ENCODE peak calls at places on chromosomes 7 and 10, in four cellular contexts. U is epithelial cell of esophagus, L is NB4, W is coronary artery. A is an unnamed sample.
A peak's percentile ranks its signal among the peaks of the same experiment; 100 is the strongest.

GRCh38 chr10:34674169-34674568 is 140.9 kb downstream of the PARD3 start:
- DNase-seq in W (no peak), U (no peak), L (no peak), A (no peak)

GRCh38 chr10:48523212-48523819 is 81.6 kb downstream of the ARHGAP22 start:
- DNase-seq in U (peak; percentile 42), W (peak; percentile 82), L (no peak), A (peak; percentile 59)

GRCh38 chr7:158175779-158176178 is 411.8 kb downstream of the PTPRN2 start:
- DNase-seq in U (no peak), W (peak; percentile 31), L (no peak), A (no peak)

GRCh38 chr7:157008-157310 is 35.4 kb upstream of the FAM20C start:
- DNase-seq in W (no peak), L (no peak), U (no peak), A (no peak)

GRCh38 chr10:97404044-97404443 is 2.9 kb upstream of the RRP12 start:
- DNase-seq in W (no peak), U (no peak), L (no peak), A (no peak)

GRCh38 chr7:22197376-22197775 is 159.6 kb downstream of the RAPGEF5 start:
- DNase-seq in L (no peak), U (no peak), W (no peak), A (no peak)

GRCh38 chr10:93598157-93598556 is 2.9 kb downstream of the RBP4 start:
- DNase-seq in W (no peak), U (peak; percentile 66), L (peak; percentile 71), A (no peak)

GRCh38 chr7:47471831-47472230 is 110.1 kb downstream of the TNS3 start:
- DNase-seq in U (no peak), L (no peak), W (no peak), A (no peak)

GRCh38 chr7:157004050-157004838 is 6.2 kb downstream of the MNX1 start:
- DNase-seq in U (peak; percentile 42), W (peak; percentile 40), L (no peak), A (no peak)

GRCh38 chr10:38102889-38103288 is 8.8 kb downstream of the ZNF37A start:
- DNase-seq in W (no peak), U (no peak), L (no peak), A (no peak)

GRCh38 chr10:64477791-64478190 is 956.6 kb downstream of the REEP3 start:
- DNase-seq in W (no peak), L (no peak), U (no peak), A (no peak)

GRCh38 chr7:132117636-132118035 is 458.6 kb downstream of the PLXNA4 start:
- DNase-seq in L (no peak), U (no peak), W (no peak), A (no peak)

GRCh38 chr7:36072620-36073019 is 80.4 kb upstream of the EEPD1 start:
- DNase-seq in W (no peak), U (no peak), L (no peak), A (no peak)

GRCh38 chr10:128421731-128422130 is 295.5 kb upstream of the MKI67 start:
- DNase-seq in W (no peak), U (no peak), L (no peak), A (no peak)

GRCh38 chr7:24216576-24217116 is 67.3 kb upstream of the NPY start:
- DNase-seq in U (no peak), L (no peak), W (no peak), A (no peak)

GRCh38 chr7:28200598-28200997 is 20.0 kb upstream of the JAZF1 start:
- DNase-seq in U (no peak), L (no peak), W (no peak), A (no peak)

GRCh38 chr10:78173360-78174020 is 139.8 kb downstream of the RPS24 start:
- DNase-seq in U (peak; percentile 28), L (no peak), W (no peak), A (no peak)

GRCh38 chr7:155858521-155859061 is 46.3 kb upstream of the SHH start:
- DNase-seq in U (peak; percentile 24), L (no peak), W (peak; percentile 12), A (no peak)

GRCh38 chr7:69334706-69335105 is 263.6 kb upstream of the AUTS2 start:
- DNase-seq in W (no peak), U (no peak), L (no peak), A (no peak)

GRCh38 chr7:45136106-45137060 is 21.2 kb upstream of the RAMP3 start:
- DNase-seq in W (no peak), U (peak; percentile 79), L (peak; percentile 94), A (peak; percentile 20)

GRCh38 chr7:3641556-3641955 is 340.5 kb downstream of the SDK1 start:
- DNase-seq in L (no peak), U (no peak), W (no peak), A (no peak)

GRCh38 chr10:132793213-132793612 is 7.3 kb upstream of the NKX6-2 start:
- DNase-seq in W (no peak), U (no peak), L (no peak), A (no peak)

GRCh38 chr7:130689683-130690082 is 3.3 kb upstream of the TSGA13 start:
- DNase-seq in L (no peak), U (no peak), W (no peak), A (no peak)

GRCh38 chr7:18455644-18456043 is 39.9 kb upstream of the HDAC9 start:
- DNase-seq in L (no peak), W (no peak), U (no peak), A (no peak)

GRCh38 chr7:94182721-94183120 is 178.6 kb upstream of the BET1 start:
- DNase-seq in U (no peak), L (no peak), W (no peak), A (no peak)

GRCh38 chr7:41617987-41618386 is 84.9 kb downstream of the INHBA start:
- DNase-seq in W (no peak), U (no peak), L (no peak), A (no peak)

GRCh38 chr10:77987671-77988070 is 41.6 kb downstream of the POLR3A start:
- DNase-seq in L (no peak), U (no peak), W (no peak), A (no peak)

GRCh38 chr7:101941481-101942383 is 124.3 kb downstream of the CUX1 start:
- DNase-seq in U (peak; percentile 94), L (no peak), W (no peak), A (no peak)

GRCh38 chr10:110358869-110359629 is 54.3 kb upstream of the SMNDC1 start:
- DNase-seq in W (no peak), L (peak; percentile 19), U (peak; percentile 84), A (no peak)

GRCh38 chr10:97571622-97572021 is 957 bp upstream of the ANKRD2 start:
- DNase-seq in U (peak; percentile 99), L (no peak), W (no peak), A (no peak)

GRCh38 chr7:105885386-105886111 is 9.2 kb upstream of the ATXN7L1 start:
- DNase-seq in L (no peak), W (no peak), U (no peak), A (no peak)

GRCh38 chr7:138785587-138786437 is 12.0 kb upstream of the TMEM213 start:
- DNase-seq in W (no peak), L (no peak), U (peak; percentile 4), A (no peak)

GRCh38 chr10:10869592-10869991 is 148.1 kb upstream of the CELF2 start:
- DNase-seq in W (no peak), L (peak; percentile 1), U (peak; percentile 73), A (no peak)

GRCh38 chr10:19811517-19811916 is 4.7 kb upstream of the PLXDC2 start:
- DNase-seq in L (no peak), W (no peak), U (peak; percentile 42), A (no peak)

GRCh38 chr10:133439517-133440461 is 14.0 kb upstream of the SCART1 start:
- DNase-seq in U (no peak), W (no peak), L (no peak), A (no peak)

GRCh38 chr10:98316661-98317060 is 48.7 kb upstream of the LOXL4 start:
- DNase-seq in U (peak; percentile 69), L (peak; percentile 51), W (no peak), A (no peak)

GRCh38 chr7:11427686-11428273 is 404.2 kb downstream of the THSD7A start:
- DNase-seq in U (peak; percentile 75), W (no peak), L (peak; percentile 80), A (peak; percentile 2)

GRCh38 chr7:28316489-28316888 is 95.8 kb upstream of the CREB5 start:
- DNase-seq in U (peak; percentile 18), W (no peak), L (no peak), A (no peak)

GRCh38 chr7:36192877-36193276 is 39.8 kb downstream of the EEPD1 start:
- DNase-seq in W (no peak), L (no peak), U (no peak), A (no peak)

GRCh38 chr7:69309601-69310000 is 288.7 kb upstream of the AUTS2 start:
- DNase-seq in L (peak; percentile 7), U (no peak), W (no peak), A (no peak)

DNA sequence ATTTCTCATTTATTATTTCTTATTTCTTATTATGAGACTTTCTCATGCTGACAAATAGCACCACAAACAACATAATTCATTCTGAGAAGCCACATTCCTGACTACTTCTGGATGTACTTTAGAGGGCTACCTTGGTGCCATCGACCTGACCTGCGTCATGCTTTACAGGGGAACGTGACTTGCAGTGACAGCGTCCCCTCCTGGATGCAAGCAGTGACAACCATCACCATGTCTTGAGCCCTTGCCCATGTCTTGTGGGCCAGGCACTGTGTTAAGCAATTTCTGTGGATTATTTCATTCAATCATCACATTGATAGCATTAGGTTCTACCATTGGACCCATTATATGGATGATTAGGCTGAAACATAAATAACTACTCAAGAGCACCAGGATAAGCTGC is 137.0 kb downstream of the ANK3 start:
- DNase-seq in U (no peak), L (no peak), W (no peak), A (no peak)
- TF ChIP-seq CTCF in U (no peak), L (no peak), W (no peak), A (no peak)

GRCh38 chr10:22410394-22410793 is 65.1 kb downstream of the SPAG6 start:
- DNase-seq in W (no peak), L (no peak), U (no peak), A (no peak)
- H3K4me3 ChIP-seq in W (no peak overlapping the region), L (no peak overlapping the region), U (no peak overlapping the region), A (no peak overlapping the region)

DNA sequence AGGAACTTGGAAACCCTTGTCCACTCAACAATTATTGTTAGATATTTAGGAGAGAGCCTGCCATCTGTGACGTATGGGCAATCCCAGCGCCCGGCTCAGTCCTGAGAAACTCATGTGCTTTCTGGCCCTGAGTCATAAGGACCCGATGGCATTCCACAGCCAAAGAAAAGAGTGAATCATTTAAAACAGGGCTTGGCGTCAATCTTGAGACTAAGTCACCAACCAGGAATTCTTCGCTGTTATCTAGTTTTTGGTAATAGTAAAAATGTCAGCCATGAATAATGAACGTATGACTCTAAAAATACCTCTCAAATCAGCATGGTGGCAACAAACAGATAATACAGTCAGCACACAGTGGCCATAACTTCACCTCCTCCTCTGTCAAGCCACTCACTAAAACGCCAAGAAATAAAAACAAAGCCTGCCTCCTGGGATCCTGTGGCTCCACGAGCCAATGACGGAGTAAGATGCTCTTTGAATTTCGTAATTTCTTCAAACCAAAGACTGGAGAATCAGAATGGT is 140.8 kb downstream of the ADAM12 start:
- DNase-seq in L (no peak), U (peak; percentile 95), W (peak; percentile 92), A (peak; percentile 99)
- TF ChIP-seq CTCF in L (no peak), U (no peak), W (no peak), A (no peak)

GRCh38 chr7:77867208-77867915 is 68.8 kb downstream of the PHTF2 start:
- DNase-seq in U (peak; percentile 32), L (no peak), W (no peak), A (no peak)

GRCh38 chr7:77866370-77866769 is 67.8 kb downstream of the PHTF2 start:
- DNase-seq in W (no peak), U (no peak), L (peak; percentile 29), A (no peak)

GRCh38 chr7:77862691-77863090 is 64.1 kb downstream of the PHTF2 start:
- DNase-seq in U (no peak), L (no peak), W (no peak), A (no peak)

GRCh38 chr7:77863860-77864259 is 65.3 kb downstream of the PHTF2 start:
- DNase-seq in L (no peak), U (no peak), W (no peak), A (no peak)

GRCh38 chr7:77866791-77867190 is 68.2 kb downstream of the PHTF2 start:
- DNase-seq in L (peak; percentile 28), U (peak; percentile 87), W (no peak), A (peak; percentile 39)
- H3K4me3 ChIP-seq in L (no peak overlapping the region), U (no peak overlapping the region), W (no peak overlapping the region), A (no peak overlapping the region)

A was measured in BJ.